ENCODE peak calls at places on chromosomes 12 and 14, in six cellular contexts. F is cardiac septum, Y is H9, N is H54, G is anterior cingulate cortex, Q is fibroblast of the aortic adventitia. T is an unnamed sample.

GRCh38 chr12:16062611-16063010 is 151.5 kb downstream of the DERA start:
- DNase-seq in F (no peak), Y (no peak), N (no peak), G (no peak), Q (peak), T (no peak)

GRCh38 chr12:9509464-9510166 is 98.1 kb downstream of the KLRB1 start:
- DNase-seq in F (no peak), Y (no peak), N (no peak), G (no peak), Q (peak), T (no peak)

GRCh38 chr12:6605425-6606330 is 1.5 kb downstream of the CHD4 start:
- DNase-seq in F (no peak), Y (peak), N (peak), G (no peak), Q (peak), T (peak)

GRCh38 chr14:93757185-93757584 is 31.1 kb downstream of the PRIMA1 start:
- DNase-seq in F (no peak), Y (no peak), N (no peak), G (no peak), Q (no peak), T (no peak)

GRCh38 chr12:26713885-26714383 is 119.1 kb downstream of the ITPR2 start:
- DNase-seq in F (no peak), Y (no peak), N (no peak), G (no peak), Q (no peak), T (no peak)

GRCh38 chr12:53131844-53132243 is 28.6 kb downstream of the SOAT2 start:
- DNase-seq in F (no peak), Y (no peak), N (no peak), G (no peak), Q (no peak), T (no peak)

GRCh38 chr14:24693353-24693737 is 59.4 kb upstream of the GZMB start:
- DNase-seq in F (no peak), Y (no peak), N (no peak), G (no peak), Q (no peak), T (no peak)

GRCh38 chr12:38144601-38145436 is 171.8 kb upstream of the ALG10B start:
- DNase-seq in F (no peak), Y (no peak), N (no peak), G (no peak), Q (no peak), T (no peak)

GRCh38 chr12:108875682-108876361 is 4.1 kb upstream of the DAO start:
- DNase-seq in F (no peak), Y (no peak), N (no peak), G (no peak), Q (no peak), T (no peak)

GRCh38 chr12:45425426-45425825 is 209.5 kb downstream of the ANO6 start:
- DNase-seq in F (no peak), Y (no peak), N (no peak), G (no peak), Q (peak), T (no peak)

GRCh38 chr12:108649668-108650067 is 16.0 kb upstream of the SELPLG start:
- DNase-seq in F (no peak), Y (no peak), N (peak), G (no peak), Q (peak), T (no peak)

T was measured in iPS-NIHi11.